ENCODE peak calls at places on chromosomes 3 and 15, in four cellular contexts. P is H1; Q is stimulated activated CD4-positive, alpha-beta T cell treated with anti-CD3 and anti-CD28 coated beads, Interleukin-15, amount 100 ng/mL, for 1 hour; K is fibroblast of mammary gland. N is an unnamed sample.

GRCh38 chr3:54085936-54086335 is 36.4 kb upstream of the CACNA2D3 start:
- DNase-seq in Q (no peak), K (no peak), P (no peak), N (no peak)

GRCh38 chr3:139759470-139759869 is 81.7 kb upstream of the NMNAT3 start:
- DNase-seq in K (no peak), P (no peak), Q (no peak), N (no peak)

GRCh38 chr15:36856339-36856973 is 243.9 kb downstream of the MEIS2 start:
- DNase-seq in K (no peak), Q (no peak), P (no peak), N (no peak)

GRCh38 chr15:63915888-63916731 is 82.4 kb upstream of the HERC1 start:
- DNase-seq in Q (no peak), P (no peak), K (no peak), N (no peak)

GRCh38 chr3:134630506-134630905 is 20.3 kb downstream of the KY start:
- DNase-seq in Q (no peak), P (no peak), K (peak), N (no peak)

GRCh38 chr3:88221726-88222125 is 72.0 kb downstream of the C3orf38 start:
- DNase-seq in P (no peak), Q (no peak), K (no peak), N (no peak)

GRCh38 chr15:31344824-31345605 is 18.4 kb downstream of the KLF13 start:
- DNase-seq in P (no peak), Q (no peak), K (no peak), N (no peak)

GRCh38 chr3:193780371-193780770 is 187.4 kb downstream of the OPA1 start:
- DNase-seq in Q (no peak), K (peak), P (no peak), N (no peak)

GRCh38 chr3:172836390-172836997 is 86.0 kb downstream of the ECT2 start:
- DNase-seq in K (peak), Q (no peak), P (no peak), N (no peak)

GRCh38 chr15:85955501-85956391 is 123.9 kb upstream of the AGBL1 start:
- DNase-seq in K (no peak), P (no peak), Q (no peak), N (no peak)

GRCh38 chr3:46114324-46114988 is 87.2 kb upstream of the XCR1 start:
- DNase-seq in K (peak), Q (no peak), P (no peak), N (no peak)

GRCh38 chr15:81001180-81002003 is 669 bp downstream of the TLNRD1 start:
- DNase-seq in K (peak), Q (peak), P (no peak), N (peak)

GRCh38 chr3:198092276-198092675 is 132.3 kb downstream of the LMLN start:
- DNase-seq in K (no peak), P (no peak), Q (no peak), N (no peak)

GRCh38 chr3:116739678-116740077 is 30.1 kb downstream of the TUSC7 start:
- DNase-seq in Q (no peak), P (no peak), K (no peak), N (no peak)

GRCh38 chr15:35481992-35482391 is 64.0 kb downstream of the DPH6 start:
- DNase-seq in P (peak), Q (no peak), K (peak), N (no peak)

GRCh38 chr3:98962951-98963350 is 61.5 kb upstream of the DCBLD2 start:
- DNase-seq in K (peak), Q (no peak), P (no peak), N (no peak)

GRCh38 chr15:47820047-47820779 is 102.9 kb downstream of the SEMA6D start:
- DNase-seq in P (no peak), Q (no peak), K (peak), N (no peak)

GRCh38 chr15:77251662-77252061 is 168.2 kb downstream of the PEAK1 start:
- DNase-seq in P (no peak), Q (no peak), K (peak), N (no peak)